ENCODE peak calls at places on chromosomes 4 and X, in ten cellular contexts. One of them, this sample, is unnamed.

GRCh38 chrX:130124577-130124976 is 14.3 kb upstream of the ELF4 start:
- DNase-seq in activated CD4-positive, alpha-beta T cell treated with anti-CD3 and anti-CD28 coated beads for 24 hours: no peak
- DNase-seq in WTC11: peak; percentile 15
- DNase-seq in activated naive CD4-positive, alpha-beta T cell treated with anti-CD3 and anti-CD28 coated beads, Interleukin-2, amount 50 U/mL, for 72 hours: no peak
- DNase-seq in kidney tubule cell: no peak
- DNase-seq in left cardiac atrium: no peak
- DNase-seq in activated T-helper 1 cell treated with Interleukin-2 at 50 U/mL for 16 hours: no peak
- DNase-seq in PC-9: no peak
- DNase-seq in CD4-positive, alpha-beta T cell: no peak
- DNase-seq in stimulated activated CD4-positive, alpha-beta T cell treated with anti-CD3 and anti-CD28 coated beads, Interleukin-1b, Interleukin-23, amount 100 ng/mL, for 1 hour: no peak
- DNase-seq in this sample: no peak

GRCh38 chr4:180810581-180810980 is 1432.6 kb upstream of the TENM3 start:
- DNase-seq in activated CD4-positive, alpha-beta T cell treated with anti-CD3 and anti-CD28 coated beads for 24 hours: no peak
- DNase-seq in WTC11: no peak
- DNase-seq in activated naive CD4-positive, alpha-beta T cell treated with anti-CD3 and anti-CD28 coated beads, Interleukin-2, amount 50 U/mL, for 72 hours: no peak
- DNase-seq in kidney tubule cell: no peak
- DNase-seq in left cardiac atrium: no peak
- DNase-seq in activated T-helper 1 cell treated with Interleukin-2 at 50 U/mL for 16 hours: no peak
- DNase-seq in PC-9: no peak
- DNase-seq in CD4-positive, alpha-beta T cell: no peak
- DNase-seq in stimulated activated CD4-positive, alpha-beta T cell treated with anti-CD3 and anti-CD28 coated beads, Interleukin-1b, Interleukin-23, amount 100 ng/mL, for 1 hour: no peak
- DNase-seq in this sample: no peak

GRCh38 chrX:148609766-148610698 is 109.6 kb downstream of the AFF2 start:
- DNase-seq in activated CD4-positive, alpha-beta T cell treated with anti-CD3 and anti-CD28 coated beads for 24 hours: no peak
- DNase-seq in WTC11: peak; percentile 29
- DNase-seq in activated naive CD4-positive, alpha-beta T cell treated with anti-CD3 and anti-CD28 coated beads, Interleukin-2, amount 50 U/mL, for 72 hours: no peak
- DNase-seq in kidney tubule cell: peak; percentile 73
- DNase-seq in left cardiac atrium: no peak
- DNase-seq in activated T-helper 1 cell treated with Interleukin-2 at 50 U/mL for 16 hours: no peak
- DNase-seq in PC-9: no peak
- DNase-seq in CD4-positive, alpha-beta T cell: no peak
- DNase-seq in stimulated activated CD4-positive, alpha-beta T cell treated with anti-CD3 and anti-CD28 coated beads, Interleukin-1b, Interleukin-23, amount 100 ng/mL, for 1 hour: no peak
- DNase-seq in this sample: peak; percentile 5

GRCh38 chrX:72306851-72307645 is 1.3 kb upstream of the CITED1 start:
- DNase-seq in activated CD4-positive, alpha-beta T cell treated with anti-CD3 and anti-CD28 coated beads for 24 hours: no peak
- DNase-seq in WTC11: peak; percentile 51
- DNase-seq in activated naive CD4-positive, alpha-beta T cell treated with anti-CD3 and anti-CD28 coated beads, Interleukin-2, amount 50 U/mL, for 72 hours: no peak
- DNase-seq in kidney tubule cell: peak; percentile 76
- DNase-seq in left cardiac atrium: peak; percentile 58
- DNase-seq in activated T-helper 1 cell treated with Interleukin-2 at 50 U/mL for 16 hours: no peak
- DNase-seq in PC-9: peak; percentile 37
- DNase-seq in CD4-positive, alpha-beta T cell: no peak
- DNase-seq in stimulated activated CD4-positive, alpha-beta T cell treated with anti-CD3 and anti-CD28 coated beads, Interleukin-1b, Interleukin-23, amount 100 ng/mL, for 1 hour: no peak
- DNase-seq in this sample: peak; percentile 33

GRCh38 chrX:14591976-14592375 is 62.6 kb downstream of the GLRA2 start:
- DNase-seq in activated CD4-positive, alpha-beta T cell treated with anti-CD3 and anti-CD28 coated beads for 24 hours: no peak
- DNase-seq in WTC11: no peak
- DNase-seq in activated naive CD4-positive, alpha-beta T cell treated with anti-CD3 and anti-CD28 coated beads, Interleukin-2, amount 50 U/mL, for 72 hours: no peak
- DNase-seq in kidney tubule cell: no peak
- DNase-seq in left cardiac atrium: no peak
- DNase-seq in activated T-helper 1 cell treated with Interleukin-2 at 50 U/mL for 16 hours: no peak
- DNase-seq in PC-9: no peak
- DNase-seq in CD4-positive, alpha-beta T cell: no peak
- DNase-seq in stimulated activated CD4-positive, alpha-beta T cell treated with anti-CD3 and anti-CD28 coated beads, Interleukin-1b, Interleukin-23, amount 100 ng/mL, for 1 hour: no peak
- DNase-seq in this sample: no peak

GRCh38 chrX:43822015-43822414 is 60.2 kb downstream of the MAOB start:
- DNase-seq in activated CD4-positive, alpha-beta T cell treated with anti-CD3 and anti-CD28 coated beads for 24 hours: no peak
- DNase-seq in WTC11: no peak
- DNase-seq in activated naive CD4-positive, alpha-beta T cell treated with anti-CD3 and anti-CD28 coated beads, Interleukin-2, amount 50 U/mL, for 72 hours: no peak
- DNase-seq in kidney tubule cell: peak; percentile 66
- DNase-seq in left cardiac atrium: no peak
- DNase-seq in activated T-helper 1 cell treated with Interleukin-2 at 50 U/mL for 16 hours: no peak
- DNase-seq in PC-9: no peak
- DNase-seq in CD4-positive, alpha-beta T cell: no peak
- DNase-seq in stimulated activated CD4-positive, alpha-beta T cell treated with anti-CD3 and anti-CD28 coated beads, Interleukin-1b, Interleukin-23, amount 100 ng/mL, for 1 hour: no peak
- DNase-seq in this sample: no peak

GRCh38 chr4:39427477-39428119 is 20.9 kb downstream of the KLB start:
- DNase-seq in activated CD4-positive, alpha-beta T cell treated with anti-CD3 and anti-CD28 coated beads for 24 hours: no peak
- DNase-seq in WTC11: no peak
- DNase-seq in activated naive CD4-positive, alpha-beta T cell treated with anti-CD3 and anti-CD28 coated beads, Interleukin-2, amount 50 U/mL, for 72 hours: no peak
- DNase-seq in kidney tubule cell: no peak
- DNase-seq in left cardiac atrium: no peak
- DNase-seq in activated T-helper 1 cell treated with Interleukin-2 at 50 U/mL for 16 hours: no peak
- DNase-seq in PC-9: no peak
- DNase-seq in CD4-positive, alpha-beta T cell: no peak
- DNase-seq in stimulated activated CD4-positive, alpha-beta T cell treated with anti-CD3 and anti-CD28 coated beads, Interleukin-1b, Interleukin-23, amount 100 ng/mL, for 1 hour: no peak
- DNase-seq in this sample: no peak

GRCh38 chr4:65661469-65661868 is 8.8 kb downstream of the EPHA5 start:
- DNase-seq in activated CD4-positive, alpha-beta T cell treated with anti-CD3 and anti-CD28 coated beads for 24 hours: no peak
- DNase-seq in WTC11: peak; percentile 24
- DNase-seq in activated naive CD4-positive, alpha-beta T cell treated with anti-CD3 and anti-CD28 coated beads, Interleukin-2, amount 50 U/mL, for 72 hours: no peak
- DNase-seq in kidney tubule cell: no peak
- DNase-seq in left cardiac atrium: peak; percentile 53
- DNase-seq in activated T-helper 1 cell treated with Interleukin-2 at 50 U/mL for 16 hours: no peak
- DNase-seq in PC-9: no peak
- DNase-seq in CD4-positive, alpha-beta T cell: no peak
- DNase-seq in stimulated activated CD4-positive, alpha-beta T cell treated with anti-CD3 and anti-CD28 coated beads, Interleukin-1b, Interleukin-23, amount 100 ng/mL, for 1 hour: no peak
- DNase-seq in this sample: no peak

GRCh38 chr4:78902313-78902712 is 36.9 kb downstream of the PAQR3 start:
- DNase-seq in activated CD4-positive, alpha-beta T cell treated with anti-CD3 and anti-CD28 coated beads for 24 hours: no peak
- DNase-seq in WTC11: no peak
- DNase-seq in activated naive CD4-positive, alpha-beta T cell treated with anti-CD3 and anti-CD28 coated beads, Interleukin-2, amount 50 U/mL, for 72 hours: no peak
- DNase-seq in kidney tubule cell: no peak
- DNase-seq in left cardiac atrium: no peak
- DNase-seq in activated T-helper 1 cell treated with Interleukin-2 at 50 U/mL for 16 hours: no peak
- DNase-seq in PC-9: no peak
- DNase-seq in CD4-positive, alpha-beta T cell: no peak
- DNase-seq in stimulated activated CD4-positive, alpha-beta T cell treated with anti-CD3 and anti-CD28 coated beads, Interleukin-1b, Interleukin-23, amount 100 ng/mL, for 1 hour: no peak
- DNase-seq in this sample: no peak

GRCh38 chr4:76090241-76090691 is 15.8 kb downstream of the ART3 start:
- DNase-seq in activated CD4-positive, alpha-beta T cell treated with anti-CD3 and anti-CD28 coated beads for 24 hours: no peak
- DNase-seq in WTC11: no peak
- DNase-seq in activated naive CD4-positive, alpha-beta T cell treated with anti-CD3 and anti-CD28 coated beads, Interleukin-2, amount 50 U/mL, for 72 hours: no peak
- DNase-seq in kidney tubule cell: peak; percentile 35
- DNase-seq in left cardiac atrium: no peak
- DNase-seq in activated T-helper 1 cell treated with Interleukin-2 at 50 U/mL for 16 hours: no peak
- DNase-seq in PC-9: peak; percentile 90
- DNase-seq in CD4-positive, alpha-beta T cell: no peak
- DNase-seq in stimulated activated CD4-positive, alpha-beta T cell treated with anti-CD3 and anti-CD28 coated beads, Interleukin-1b, Interleukin-23, amount 100 ng/mL, for 1 hour: no peak
- DNase-seq in this sample: peak; percentile 9

GRCh38 chrX:109626637-109627036 is 1.7 kb upstream of the KCNE5 start:
- DNase-seq in activated CD4-positive, alpha-beta T cell treated with anti-CD3 and anti-CD28 coated beads for 24 hours: no peak
- DNase-seq in WTC11: no peak
- DNase-seq in activated naive CD4-positive, alpha-beta T cell treated with anti-CD3 and anti-CD28 coated beads, Interleukin-2, amount 50 U/mL, for 72 hours: no peak
- DNase-seq in kidney tubule cell: no peak
- DNase-seq in left cardiac atrium: no peak
- DNase-seq in activated T-helper 1 cell treated with Interleukin-2 at 50 U/mL for 16 hours: no peak
- DNase-seq in PC-9: no peak
- DNase-seq in CD4-positive, alpha-beta T cell: no peak
- DNase-seq in stimulated activated CD4-positive, alpha-beta T cell treated with anti-CD3 and anti-CD28 coated beads, Interleukin-1b, Interleukin-23, amount 100 ng/mL, for 1 hour: no peak
- DNase-seq in this sample: no peak

GRCh38 chrX:104854790-104855340 is 288.9 kb downstream of the IL1RAPL2 start:
- DNase-seq in activated CD4-positive, alpha-beta T cell treated with anti-CD3 and anti-CD28 coated beads for 24 hours: no peak
- DNase-seq in WTC11: no peak
- DNase-seq in activated naive CD4-positive, alpha-beta T cell treated with anti-CD3 and anti-CD28 coated beads, Interleukin-2, amount 50 U/mL, for 72 hours: no peak
- DNase-seq in kidney tubule cell: no peak
- DNase-seq in left cardiac atrium: no peak
- DNase-seq in activated T-helper 1 cell treated with Interleukin-2 at 50 U/mL for 16 hours: no peak
- DNase-seq in PC-9: no peak
- DNase-seq in CD4-positive, alpha-beta T cell: no peak
- DNase-seq in stimulated activated CD4-positive, alpha-beta T cell treated with anti-CD3 and anti-CD28 coated beads, Interleukin-1b, Interleukin-23, amount 100 ng/mL, for 1 hour: no peak
- DNase-seq in this sample: no peak

GRCh38 chrX:118807151-118808017 is 16.2 kb upstream of the ZCCHC12 start:
- DNase-seq in activated CD4-positive, alpha-beta T cell treated with anti-CD3 and anti-CD28 coated beads for 24 hours: peak; percentile 9
- DNase-seq in WTC11: peak; percentile 36
- DNase-seq in activated naive CD4-positive, alpha-beta T cell treated with anti-CD3 and anti-CD28 coated beads, Interleukin-2, amount 50 U/mL, for 72 hours: peak; percentile 25
- DNase-seq in kidney tubule cell: peak; percentile 59
- DNase-seq in left cardiac atrium: no peak
- DNase-seq in activated T-helper 1 cell treated with Interleukin-2 at 50 U/mL for 16 hours: no peak
- DNase-seq in PC-9: peak; percentile 53
- DNase-seq in CD4-positive, alpha-beta T cell: peak; percentile 10
- DNase-seq in stimulated activated CD4-positive, alpha-beta T cell treated with anti-CD3 and anti-CD28 coated beads, Interleukin-1b, Interleukin-23, amount 100 ng/mL, for 1 hour: no peak
- DNase-seq in this sample: peak; percentile 0